ENCODE peak calls at places on chromosomes 16 and 17, in eight cellular contexts. B is stimulated activated effector memory CD8-positive, alpha-beta T cell treated with anti-CD3 and anti-CD28 coated beads, Interleukin-12 subunit alpha, Interleukin-12 subunit beta, amount 100 ng/mL, for 72 hours; W is bronchial epithelial cell; S is astrocyte; V is AG09319; A is T-helper 2 cell; U is left lung; T is SHP77 treated with DMSO at 0.1 percent for 48 hours. G is an unnamed sample.

GRCh38 chr17:8479431-8479947 is 43.8 kb downstream of the NDEL1 start:
- DNase-seq in A (no peak), S (peak), W (no peak), U (no peak), V (peak), T (no peak), B (no peak), G (no peak)

GRCh38 chr16:21265104-21265825 is 12.8 kb downstream of the CRYM start:
- DNase-seq in W (no peak), S (no peak), V (no peak), B (no peak), T (no peak), U (no peak), A (no peak), G (no peak)

GRCh38 chr17:10119203-10120112 is 78.9 kb downstream of the GAS7 start:
- DNase-seq in B (no peak), S (no peak), T (no peak), U (peak), V (no peak), W (peak), A (peak), G (no peak)

GRCh38 chr17:77733576-77734296 is 224.8 kb upstream of the TNRC6C start:
- DNase-seq in B (no peak), T (no peak), S (no peak), W (no peak), U (no peak), V (no peak), A (no peak), G (no peak)

GRCh38 chr17:78159575-78160158 is 8.7 kb upstream of the SYNGR2 start:
- DNase-seq in V (no peak), S (peak), A (peak), B (no peak), W (peak), T (no peak), U (no peak), G (no peak)

GRCh38 chr16:89193576-89194293 is 6.6 kb downstream of the SLC22A31 start:
- DNase-seq in V (no peak), B (no peak), T (no peak), W (no peak), A (no peak), U (peak), S (no peak), G (peak)

GRCh38 chr17:7478276-7479138 is 924 bp downstream of the ZBTB4 start:
- DNase-seq in T (no peak), B (no peak), S (peak), U (peak), V (no peak), A (peak), W (peak), G (peak)

GRCh38 chr17:16352303-16352837 is 899 bp downstream of the CENPV start:
- DNase-seq in V (no peak), U (peak), B (no peak), T (peak), S (peak), W (no peak), A (peak), G (peak)

GRCh38 chr17:16987830-16988601 is 16.1 kb upstream of the TNFRSF13B start:
- DNase-seq in B (peak), T (peak), S (peak), W (peak), V (no peak), A (peak), U (peak), G (peak)

GRCh38 chr17:45824475-45824874 is 20.2 kb upstream of the SPPL2C start:
- DNase-seq in T (no peak), U (no peak), V (no peak), B (no peak), W (no peak), S (no peak), A (no peak), G (no peak)

GRCh38 chr16:89431158-89431584 is 59.2 kb downstream of the ANKRD11 start:
- DNase-seq in U (no peak), W (peak), T (peak), S (peak), V (peak), B (no peak), A (no peak), G (no peak)

GRCh38 chr17:50728881-50729765 is 9.7 kb downstream of the LUC7L3 start:
- DNase-seq in V (no peak), S (no peak), T (no peak), U (no peak), W (no peak), A (no peak), B (no peak), G (no peak)

GRCh38 chr16:55048745-55049144 is 118.1 kb downstream of the IRX5 start:
- DNase-seq in S (no peak), U (no peak), V (no peak), W (no peak), T (no peak), A (no peak), B (no peak), G (no peak)

GRCh38 chr17:75277664-75278071 is 6.6 kb upstream of the MIF4GD start:
- DNase-seq in A (no peak), W (peak), S (peak), V (peak), U (no peak), T (no peak), B (no peak), G (no peak)

GRCh38 chr16:69404275-69404805 is 18.5 kb upstream of the TERF2 start:
- DNase-seq in A (no peak), U (no peak), W (peak), V (no peak), S (peak), B (no peak), T (no peak), G (no peak)

GRCh38 chr16:68902376-68903345 is 59.3 kb downstream of the TANGO6 start:
- DNase-seq in W (peak), B (no peak), S (peak), T (peak), V (no peak), A (peak), U (no peak), G (no peak)

GRCh38 chr16:78513838-78514237 is 414.4 kb downstream of the WWOX start:
- DNase-seq in V (no peak), S (no peak), U (no peak), W (peak), B (no peak), T (no peak), A (no peak), G (no peak)

GRCh38 chr17:53950207-53950857 is 127.6 kb downstream of the KIF2B start:
- DNase-seq in T (no peak), V (no peak), W (no peak), A (no peak), S (no peak), U (no peak), B (no peak), G (no peak)

GRCh38 chr17:49925916-49926315 is 43.1 kb upstream of the DLX4 start:
- DNase-seq in U (peak), B (no peak), S (no peak), V (no peak), W (no peak), T (no peak), A (no peak), G (no peak)

GRCh38 chr16:27824006-27824405 is 239.5 kb downstream of the GSG1L start:
- DNase-seq in W (no peak), A (no peak), S (no peak), U (no peak), V (no peak), B (no peak), T (no peak), G (no peak)

GRCh38 chr16:75947626-75948239 is 221.4 kb upstream of the CPHXL start:
- DNase-seq in U (no peak), B (no peak), T (no peak), W (no peak), V (no peak), A (no peak), S (no peak), G (no peak)

GRCh38 chr17:78797691-78798585 is 15.9 kb upstream of the CYTH1 start:
- DNase-seq in A (no peak), B (no peak), S (peak), W (peak), T (no peak), V (no peak), U (no peak), G (no peak)

GRCh38 chr16:86073763-86074493 is 175.0 kb downstream of the IRF8 start:
- DNase-seq in A (no peak), T (no peak), U (peak), B (no peak), S (no peak), W (no peak), V (no peak), G (no peak)

GRCh38 chr16:67666032-67666537 is 465 bp downstream of the ENKD1 start:
- DNase-seq in S (no peak), U (peak), T (no peak), W (no peak), V (no peak), A (no peak), B (no peak), G (no peak)

GRCh38 chr17:17300624-17301568 is 2.3 kb upstream of the NT5M start:
- DNase-seq in S (peak), W (peak), T (peak), U (peak), V (no peak), B (peak), A (peak), G (no peak)

GRCh38 chr16:73339821-73340220 is 291.9 kb upstream of the ZFHX3 start:
- DNase-seq in S (no peak), A (no peak), B (no peak), U (no peak), T (no peak), V (no peak), W (no peak), G (no peak)

GRCh38 chr16:46711106-46711769 is 21.8 kb downstream of the ORC6 start:
- DNase-seq in W (no peak), V (no peak), B (no peak), T (no peak), S (no peak), A (no peak), U (no peak), G (no peak)

GRCh38 chr17:83058478-83059167 is 20.8 kb upstream of the METRNL start:
- DNase-seq in W (no peak), V (no peak), T (no peak), B (no peak), U (no peak), A (no peak), S (no peak), G (no peak)

GRCh38 chr16:66399031-66399430 is 28.1 kb upstream of the BEAN1 start:
- DNase-seq in V (no peak), W (no peak), S (no peak), A (no peak), B (no peak), U (no peak), T (no peak), G (no peak)

G was measured in GM12892.